ENCODE peak calls at places on chromosome 11, in four cellular contexts. H, K, W and L are unnamed samples.
A peak's percentile ranks its signal among the peaks of the same experiment; 100 is the strongest.

GRCh38 chr11:128568166-128568778 is 19.1 kb downstream of the ETS1 start:
- DNase-seq in H (no peak), K (no peak), W (peak; percentile 60), L (no peak)

GRCh38 chr11:113994077-113994954 is 19.4 kb downstream of the HTR3A start:
- DNase-seq in H (no peak), K (no peak), W (no peak), L (no peak)

GRCh38 chr11:117822031-117822521 is 2.5 kb downstream of the FXYD2 start:
- DNase-seq in H (no peak), K (peak; percentile 59), W (peak; percentile 80), L (no peak)

GRCh38 chr11:92978226-92979111 is 9.0 kb downstream of the MTNR1B start:
- DNase-seq in H (peak; percentile 44), K (peak; percentile 28), W (no peak), L (no peak)

GRCh38 chr11:8812438-8812837 is 98.6 kb upstream of the AKIP1 start:
- DNase-seq in H (no peak), K (no peak), W (no peak), L (no peak)

GRCh38 chr11:57312511-57313021 is 12.2 kb downstream of the TNKS1BP1 start:
- DNase-seq in H (no peak), K (no peak), W (no peak), L (no peak)

GRCh38 chr11:129698212-129698611 is 117.4 kb upstream of the TMEM45B start:
- DNase-seq in H (no peak), K (no peak), W (no peak), L (no peak)

GRCh38 chr11:74134661-74135515 is 35.9 kb downstream of the C2CD3 start:
- DNase-seq in H (peak; percentile 32), K (no peak), W (no peak), L (no peak)

GRCh38 chr11:5622802-5623201 is 2.0 kb upstream of the TRIM34 start:
- DNase-seq in H (no peak), K (no peak), W (no peak), L (no peak)

GRCh38 chr11:27614092-27614491 is 86.2 kb downstream of the BDNF start:
- DNase-seq in H (no peak), K (no peak), W (no peak), L (no peak)

GRCh38 chr11:67389477-67389876 is 2.3 kb upstream of the RAD9A start:
- DNase-seq in H (no peak), K (peak; percentile 50), W (no peak), L (no peak)

GRCh38 chr11:78737891-78738290 is 163.2 kb upstream of the NARS2 start:
- DNase-seq in H (peak; percentile 61), K (no peak), W (no peak), L (no peak)

GRCh38 chr11:60711316-60711715 is 11.9 kb downstream of the MS4A8 start:
- DNase-seq in H (no peak), K (no peak), W (no peak), L (no peak)

GRCh38 chr11:35474677-35475076 is 50.7 kb downstream of the PAMR1 start:
- DNase-seq in H (no peak), K (no peak), W (no peak), L (no peak)

GRCh38 chr11:35483131-35483800 is 42.1 kb downstream of the PAMR1 start:
- DNase-seq in H (peak; percentile 79), K (no peak), W (no peak), L (no peak)

GRCh38 chr11:35478411-35479139 is 46.8 kb downstream of the PAMR1 start:
- DNase-seq in H (no peak), K (no peak), W (no peak), L (no peak)

GRCh38 chr11:35473975-35474374 is 51.4 kb downstream of the PAMR1 start:
- DNase-seq in H (no peak), K (no peak), W (no peak), L (no peak)

GRCh38 chr11:35477871-35478270 is 47.5 kb downstream of the PAMR1 start:
- DNase-seq in H (no peak), K (no peak), W (no peak), L (no peak)
- H3K4me3 ChIP-seq in H (no peak overlapping the region), K (peak overlapping the region; percentile 10), W (no peak overlapping the region), L (no peak overlapping the region)

GRCh38 chr11:1310772-1311468 is 1.5 kb upstream of the TOLLIP start:
- DNase-seq in H (no peak), K (peak; percentile 22), W (no peak), L (no peak)
- TF ChIP-seq CTCF in H (no peak), K (no peak), W (no peak), L (no peak)

GRCh38 chr11:107721207-107721606 is 9.4 kb upstream of the SLN start:
- DNase-seq in H (no peak), K (no peak), W (no peak), L (no peak)

GRCh38 chr11:107719062-107719461 is 7.2 kb upstream of the SLN start:
- DNase-seq in H (no peak), K (no peak), W (no peak), L (no peak)

GRCh38 chr11:107720305-107720775 is 8.5 kb upstream of the SLN start:
- DNase-seq in H (no peak), K (no peak), W (no peak), L (no peak)

GRCh38 chr11:107716884-107717532 is 5.2 kb upstream of the SLN start:
- DNase-seq in H (no peak), K (no peak), W (no peak), L (no peak)

GRCh38 chr11:107719557-107720304 is 7.9 kb upstream of the SLN start:
- DNase-seq in H (no peak), K (no peak), W (no peak), L (no peak)
- H3K4me3 ChIP-seq in H (no peak overlapping the region), K (no peak overlapping the region), W (no peak overlapping the region), L (no peak overlapping the region)

GRCh38 chr11:122214080-122214479 is 98.1 kb upstream of the BLID start:
- DNase-seq in H (no peak), K (no peak), W (no peak), L (no peak)
- TF ChIP-seq CTCF in H (no peak), K (no peak), W (no peak), L (no peak)

GRCh38 chr11:61828379-61828628 is 204 bp downstream of the FADS2 start:
- DNase-seq in H (no peak), K (no peak), W (no peak), L (no peak)

GRCh38 chr11:61826930-61827572 is 1.0 kb upstream of the FADS2 start:
- DNase-seq in H (no peak), K (no peak), W (no peak), L (no peak)

GRCh38 chr11:61829806-61830205 is 1.7 kb downstream of the FADS2 start:
- DNase-seq in H (no peak), K (no peak), W (no peak), L (no peak)

GRCh38 chr11:61828629-61829407 is 718 bp downstream of the FADS2 start:
- DNase-seq in H (no peak), K (peak; percentile 53), W (peak; percentile 76), L (no peak)

DNA sequence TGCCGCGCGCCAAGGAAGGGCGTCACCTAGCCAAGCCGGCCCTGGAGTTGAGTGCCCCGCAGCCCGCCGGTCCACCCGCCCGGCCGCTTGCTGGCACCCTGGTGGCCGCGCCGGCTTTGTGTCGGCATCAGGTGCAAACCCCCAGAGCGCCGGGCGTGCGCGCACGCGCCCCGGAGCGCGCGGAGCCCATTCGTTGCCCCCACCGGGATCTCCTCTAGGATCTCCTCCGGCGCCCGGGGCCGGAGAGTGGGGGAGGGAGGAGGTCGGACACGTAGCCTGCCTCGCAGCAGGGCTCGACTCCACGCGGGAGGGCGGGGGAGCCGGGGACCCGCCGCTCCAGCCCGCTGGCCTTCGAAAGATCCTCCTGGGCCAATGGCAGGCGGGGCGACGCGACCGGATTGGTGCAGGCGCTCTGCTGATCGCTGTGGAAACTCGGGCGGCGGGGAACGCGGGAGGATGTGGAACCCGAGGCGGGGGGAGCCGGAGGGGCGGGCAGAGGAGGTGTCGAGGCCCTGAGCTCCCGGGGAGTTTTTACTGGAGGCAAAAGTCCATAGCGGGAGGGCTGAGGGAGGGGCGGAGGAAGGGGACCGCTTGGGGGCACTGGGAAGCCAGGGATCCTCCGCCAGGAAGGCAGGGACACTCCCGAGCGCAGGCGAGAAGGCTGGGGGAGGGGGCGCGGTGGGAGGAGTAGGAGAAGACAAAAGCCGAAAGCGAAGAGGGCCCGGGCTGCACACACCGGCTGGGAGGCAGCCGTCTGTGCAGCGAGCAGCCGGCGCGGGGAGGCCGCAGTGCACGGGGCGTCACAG is at the start of gene FADS2:
- DNase-seq in H (peak; percentile 89), K (peak; percentile 93), W (peak; percentile 96), L (peak; percentile 57)
- H3K4me3 ChIP-seq in H (peak within 1 kb of the TSS; percentile 72), K (peak within 1 kb of the TSS; percentile 74), W (peak within 1 kb of the TSS; percentile 54), L (peak within 1 kb of the TSS; percentile 90)